ENCODE peak calls at places on chromosomes 11 and 22, in ten cellular contexts. Q is HCT116, N is right lobe of liver, Y is sigmoid colon, I is stomach, M is adrenal gland, E is IMR-90, B is uterus, A is heart left ventricle, S is breast epithelium. F is an unnamed sample.

GRCh38 chr22:17781319-17782031 is 7.2 kb upstream of the BID start:
- DNase-seq in Q (no peak), N (peak), Y (no peak), I (no peak), M (no peak), E (peak), B (no peak), A (no peak), S (no peak), F (peak)

GRCh38 chr11:68431984-68432600 is 28.5 kb upstream of the PPP6R3 start:
- DNase-seq in Q (no peak), N (no peak), Y (no peak), I (no peak), M (no peak), E (no peak), B (no peak), A (no peak), S (no peak), F (no peak)

GRCh38 chr11:35815556-35816315 is 128.1 kb upstream of the LDLRAD3 start:
- DNase-seq in Q (no peak), N (no peak), Y (peak), I (no peak), M (no peak), E (peak), B (peak), A (peak), S (no peak), F (no peak)

GRCh38 chr11:30706276-30706675 is 120.1 kb upstream of the MPPED2 start:
- DNase-seq in Q (no peak), N (no peak), Y (no peak), I (no peak), M (no peak), E (no peak), B (no peak), A (no peak), S (no peak), F (no peak)

GRCh38 chr11:23359297-23359696 is 499.0 kb upstream of the CCDC179 start:
- DNase-seq in Q (no peak), N (no peak), Y (no peak), I (no peak), M (peak), E (peak), B (no peak), A (no peak), S (no peak), F (no peak)

GRCh38 chr11:29963796-29964195 is 53.0 kb downstream of the KCNA4 start:
- DNase-seq in Q (no peak), N (no peak), Y (no peak), I (no peak), M (no peak), E (no peak), B (no peak), A (no peak), S (no peak), F (no peak)

GRCh38 chr11:31645747-31646146 is 136.2 kb downstream of the ELP4 start:
- DNase-seq in Q (peak), N (no peak), Y (no peak), I (no peak), M (no peak), E (peak), B (no peak), A (no peak), S (no peak), F (no peak)

GRCh38 chr11:127564803-127565202 is 564.2 kb upstream of the KIRREL3 start:
- DNase-seq in Q (no peak), N (no peak), Y (no peak), I (no peak), M (no peak), E (peak), B (no peak), A (no peak), S (no peak), F (no peak)

GRCh38 chr11:128451651-128452470 is 135.5 kb downstream of the ETS1 start:
- DNase-seq in Q (no peak), N (peak), Y (peak), I (peak), M (no peak), E (peak), B (no peak), A (peak), S (no peak), F (no peak)

GRCh38 chr11:69644071-69644961 is 3.4 kb downstream of the CCND1 start:
- DNase-seq in Q (no peak), N (peak), Y (peak), I (peak), M (peak), E (peak), B (no peak), A (peak), S (peak), F (peak)

GRCh38 chr22:42637555-42637954 is 2.8 kb downstream of the ATP5MGL start:
- DNase-seq in Q (no peak), N (no peak), Y (no peak), I (no peak), M (no peak), E (no peak), B (no peak), A (no peak), S (no peak), F (no peak)

GRCh38 chr11:20087118-20087521 is 73.2 kb downstream of the DBX1 start:
- DNase-seq in Q (no peak), N (no peak), Y (no peak), I (no peak), M (no peak), E (peak), B (no peak), A (no peak), S (no peak), F (no peak)

GRCh38 chr11:77047007-77047927 is 13.1 kb downstream of the B3GNT6 start:
- DNase-seq in Q (peak), N (no peak), Y (peak), I (peak), M (peak), E (peak), B (peak), A (peak), S (no peak), F (peak)

GRCh38 chr11:20031155-20032001 is 128.9 kb downstream of the DBX1 start:
- DNase-seq in Q (no peak), N (no peak), Y (no peak), I (no peak), M (no peak), E (peak), B (no peak), A (no peak), S (no peak), F (no peak)

GRCh38 chr22:25035715-25036114 is 83.2 kb downstream of the KIAA1671 start:
- DNase-seq in Q (no peak), N (no peak), Y (no peak), I (no peak), M (no peak), E (no peak), B (no peak), A (no peak), S (no peak), F (no peak)

GRCh38 chr11:60786811-60787567 is 1.9 kb downstream of the MS4A10 start:
- DNase-seq in Q (no peak), N (peak), Y (peak), I (peak), M (no peak), E (peak), B (peak), A (peak), S (no peak), F (no peak)

GRCh38 chr11:85712953-85713352 is 27.0 kb upstream of the CCDC89 start:
- DNase-seq in Q (no peak), N (no peak), Y (no peak), I (no peak), M (no peak), E (no peak), B (no peak), A (no peak), S (no peak), F (no peak)

GRCh38 chr11:68525930-68526329 is 65.4 kb downstream of the PPP6R3 start:
- DNase-seq in Q (no peak), N (no peak), Y (no peak), I (no peak), M (no peak), E (peak), B (no peak), A (no peak), S (no peak), F (no peak)

GRCh38 chr11:110433393-110434333 is 3.9 kb downstream of the FDX1 start:
- DNase-seq in Q (no peak), N (no peak), Y (no peak), I (no peak), M (no peak), E (peak), B (no peak), A (no peak), S (no peak), F (peak)

GRCh38 chr22:23777776-23778575 is 5.3 kb downstream of the MMP11 start:
- DNase-seq in Q (no peak), N (no peak), Y (peak), I (no peak), M (no peak), E (peak), B (peak), A (peak), S (no peak), F (no peak)

GRCh38 chr11:73553266-73553665 is 44.6 kb downstream of the FAM168A start:
- DNase-seq in Q (no peak), N (no peak), Y (no peak), I (no peak), M (no peak), E (peak), B (no peak), A (no peak), S (no peak), F (no peak)

GRCh38 chr11:130873766-130874165 is 42.5 kb downstream of the SNX19 start:
- DNase-seq in Q (no peak), N (no peak), Y (no peak), I (no peak), M (no peak), E (peak), B (no peak), A (no peak), S (no peak), F (no peak)

GRCh38 chr11:35040221-35040942 is 98.6 kb upstream of the CD44 start:
- DNase-seq in Q (no peak), N (no peak), Y (no peak), I (no peak), M (no peak), E (peak), B (no peak), A (no peak), S (no peak), F (no peak)

GRCh38 chr11:114928260-114928870 is 250.0 kb downstream of the NXPE2 start:
- DNase-seq in Q (no peak), N (no peak), Y (no peak), I (no peak), M (no peak), E (no peak), B (no peak), A (no peak), S (no peak), F (no peak)

DNA sequence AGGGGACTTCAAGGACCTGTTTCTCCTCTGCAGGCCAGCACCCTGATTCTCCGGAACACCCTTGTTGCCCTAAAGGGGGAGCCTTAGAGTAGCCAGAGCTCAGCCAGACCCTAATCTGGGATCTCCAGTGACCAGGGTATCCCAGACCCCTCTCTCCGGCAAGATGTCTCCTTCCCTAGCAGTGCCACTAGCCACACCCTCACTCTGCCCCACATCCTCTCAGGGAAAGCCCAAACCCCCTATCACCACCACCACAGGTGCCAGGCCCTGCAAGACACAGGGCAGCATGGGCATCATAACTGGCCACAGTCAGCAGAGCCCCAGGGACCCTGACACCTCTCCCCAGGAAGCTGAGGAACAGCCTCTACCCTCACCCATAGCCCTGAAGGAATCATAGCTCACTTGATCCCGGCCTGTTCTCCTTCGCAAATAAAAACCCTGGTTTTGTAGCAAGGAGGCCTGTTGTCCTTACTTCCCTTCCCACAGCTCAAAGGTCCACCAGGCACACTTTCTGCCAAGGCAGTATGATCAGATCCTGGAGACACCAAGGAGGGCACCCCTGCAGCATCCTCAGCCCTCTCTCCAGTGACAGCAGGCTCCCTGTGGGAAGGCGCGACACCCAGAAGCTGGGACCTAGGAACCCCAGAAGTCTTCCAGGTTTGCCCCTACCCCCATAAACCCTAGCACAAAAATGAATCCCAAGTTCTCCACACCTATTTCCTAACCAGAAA is 4.6 kb downstream of the CFL1 start:
- DNase-seq in Q (no peak), N (no peak), Y (peak), I (no peak), M (no peak), E (no peak), B (no peak), A (no peak), S (no peak), F (no peak)
- TF ChIP-seq POLR2A in Q (no peak), N (no peak), Y (no peak), I (no peak), M (no peak), E (no peak), B (no peak), A (no peak), S (no peak), F (peak)

DNA sequence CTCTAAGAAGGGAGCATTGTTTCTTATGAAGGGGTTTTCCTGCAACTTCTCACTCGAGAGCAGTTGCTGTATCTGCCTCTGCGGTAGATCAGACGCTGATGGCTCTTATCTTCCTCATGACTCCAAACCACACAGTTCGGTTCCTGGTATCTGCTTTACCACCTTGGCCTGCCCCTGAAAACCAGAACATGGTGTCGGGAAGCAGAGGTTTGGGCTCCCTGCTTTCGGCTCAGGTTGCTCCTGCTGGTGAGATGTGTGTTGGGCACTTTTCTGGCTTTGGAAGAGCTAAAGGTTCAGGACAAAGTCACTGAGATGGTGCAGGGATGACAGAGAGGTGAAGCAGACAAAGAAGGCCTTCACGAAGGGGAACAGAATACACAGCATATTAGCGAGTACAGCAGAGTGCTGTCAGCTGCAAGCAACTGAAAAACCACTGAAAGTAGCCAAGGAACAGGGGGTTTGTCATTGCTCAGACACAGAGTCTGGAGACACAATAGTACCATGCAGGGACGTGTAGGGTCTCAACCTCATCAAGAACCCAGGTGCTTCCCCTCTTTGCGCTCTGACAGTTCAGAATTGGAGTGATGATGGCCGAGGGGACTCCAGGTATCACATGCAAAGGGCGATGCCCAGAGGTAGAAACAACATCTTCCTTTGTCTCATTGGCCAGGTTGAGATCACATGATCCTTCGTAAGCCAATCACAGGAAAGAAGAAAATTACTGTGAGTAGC is 11.9 kb upstream of the CSF2RB start:
- DNase-seq in Q (no peak), N (no peak), Y (no peak), I (no peak), M (no peak), E (no peak), B (no peak), A (no peak), S (no peak), F (peak)
- TF ChIP-seq POLR2A in Q (no peak), N (no peak), Y (no peak), I (no peak), M (no peak), E (no peak), B (no peak), A (no peak), S (no peak), F (no peak)

DNA sequence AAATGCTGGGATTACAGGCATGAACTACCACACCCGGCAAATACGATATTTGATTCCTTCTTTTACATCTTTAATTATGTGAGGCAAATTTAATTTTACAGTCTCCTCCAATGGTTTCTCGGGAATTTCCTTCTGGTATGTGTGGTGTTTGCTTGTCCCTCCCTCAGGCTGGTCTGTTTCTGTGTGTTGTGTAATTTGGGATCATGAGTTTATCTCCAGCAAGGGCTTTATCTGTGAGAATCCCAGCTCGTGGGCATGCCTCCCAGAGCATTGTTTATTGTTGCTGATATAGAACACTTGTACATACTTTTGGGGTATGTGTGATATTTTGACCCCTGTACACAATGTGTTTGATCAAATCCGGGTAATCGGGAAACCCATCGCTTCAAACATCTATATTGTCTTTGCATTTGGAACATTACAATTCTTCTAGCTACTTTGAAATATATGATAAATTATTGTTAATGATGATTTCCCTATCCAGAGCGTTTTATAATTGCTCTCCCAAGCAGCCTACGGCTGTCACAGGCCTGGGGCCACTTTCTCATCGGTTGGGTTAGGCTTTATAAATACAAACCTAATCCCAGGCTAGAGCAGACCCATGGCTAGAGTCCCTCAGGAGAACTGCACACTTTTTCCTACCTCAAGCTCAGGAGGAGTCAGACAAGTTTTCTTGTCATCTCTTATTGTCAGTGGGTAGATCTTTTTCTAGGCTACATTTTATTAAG is 15.0 kb upstream of the PRR5 start:
- DNase-seq in Q (no peak), N (no peak), Y (no peak), I (no peak), M (no peak), E (peak), B (no peak), A (no peak), S (no peak), F (no peak)
- TF ChIP-seq POLR2A in Q (no peak), N (no peak), Y (no peak), I (no peak), M (no peak), E (no peak), B (no peak), A (no peak), S (no peak), F (no peak)

GRCh38 chr11:119673389-119674336 is 55.3 kb downstream of the NECTIN1 start:
- DNase-seq in Q (no peak), N (peak), Y (no peak), I (peak), M (peak), E (no peak), B (no peak), A (no peak), S (no peak), F (no peak)
- TF ChIP-seq POLR2A in Q (no peak), N (no peak), Y (no peak), I (no peak), M (no peak), E (no peak), B (no peak), A (no peak), S (no peak), F (no peak)

GRCh38 chr22:29731058-29731850 is 11.5 kb downstream of the CABP7 start:
- DNase-seq in Q (no peak), N (no peak), Y (no peak), I (no peak), M (no peak), E (no peak), B (no peak), A (no peak), S (no peak), F (no peak)
- TF ChIP-seq POLR2A in Q (no peak), N (no peak), Y (no peak), I (no peak), M (no peak), E (no peak), B (no peak), A (no peak), S (no peak), F (no peak)

GRCh38 chr11:63766501-63767270 is 1.9 kb downstream of the ZFTA start:
- DNase-seq in Q (no peak), N (no peak), Y (no peak), I (no peak), M (no peak), E (no peak), B (peak), A (no peak), S (no peak), F (no peak)

GRCh38 chr11:63767415-63768231 is 952 bp downstream of the ZFTA start:
- DNase-seq in Q (peak), N (peak), Y (peak), I (no peak), M (peak), E (peak), B (peak), A (peak), S (no peak), F (peak)

GRCh38 chr11:63769044-63769718 is 606 bp upstream of the ZFTA start:
- DNase-seq in Q (no peak), N (peak), Y (peak), I (no peak), M (peak), E (no peak), B (peak), A (peak), S (no peak), F (peak)

GRCh38 chr11:63769719-63770443 is 1.3 kb upstream of the ZFTA start:
- DNase-seq in Q (no peak), N (peak), Y (peak), I (no peak), M (peak), E (no peak), B (peak), A (no peak), S (no peak), F (peak)

DNA sequence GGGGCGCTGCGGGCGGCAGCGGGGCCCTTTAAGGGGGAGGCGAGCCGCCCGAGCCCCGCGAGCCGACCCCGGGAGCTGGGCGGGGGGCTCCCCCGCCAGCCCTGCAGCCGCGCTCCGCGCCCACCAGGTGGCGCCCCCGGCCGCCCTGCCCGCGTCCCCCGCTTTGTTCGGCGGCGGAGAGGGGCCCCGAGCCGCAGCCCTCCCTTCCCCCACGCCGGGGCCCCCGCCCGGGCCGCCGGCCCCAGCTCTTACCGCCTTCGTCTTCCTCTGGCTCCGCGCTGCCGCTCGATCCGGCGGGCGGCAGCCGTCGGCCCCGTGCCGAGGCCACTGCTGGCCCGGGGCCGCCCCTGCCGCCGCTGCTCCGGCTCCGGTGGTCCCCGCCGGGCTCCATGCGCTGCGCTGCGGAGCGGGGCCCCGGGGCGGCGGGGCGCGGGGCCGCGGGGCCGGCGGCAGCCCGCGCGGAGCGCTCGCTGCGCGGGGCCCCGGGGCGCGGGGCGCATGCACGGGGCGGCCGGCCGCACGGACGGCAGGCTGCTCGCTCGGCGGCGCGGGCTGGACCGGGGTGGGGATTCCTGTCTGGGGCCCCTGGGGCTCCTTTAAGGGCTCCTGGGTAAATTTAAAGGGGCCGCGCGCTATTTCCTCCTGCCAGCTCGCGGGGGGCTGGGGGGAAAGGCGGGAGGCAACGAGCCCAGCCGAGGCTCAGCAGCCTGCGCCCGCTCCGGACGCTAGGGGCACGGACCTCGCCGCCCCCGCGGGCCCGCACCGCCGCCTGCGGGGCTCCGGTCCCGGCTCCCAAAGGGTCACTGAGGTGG is at the start of gene ZFTA:
- DNase-seq in Q (no peak), N (peak), Y (peak), I (peak), M (peak), E (peak), B (peak), A (peak), S (no peak), F (peak)
- TF ChIP-seq POLR2A in Q (no peak), N (no peak), Y (no peak), I (no peak), M (no peak), E (no peak), B (peak), A (no peak), S (no peak), F (no peak)

GRCh38 chr22:44676441-44677298 is 25.3 kb upstream of the PRR5 start:
- DNase-seq in Q (no peak), N (no peak), Y (no peak), I (peak), M (no peak), E (peak), B (no peak), A (peak), S (no peak), F (peak)
- TF ChIP-seq POLR2A in Q (no peak), N (no peak), Y (no peak), I (no peak), M (no peak), E (no peak), B (no peak), A (no peak), S (no peak), F (peak)

F was measured in erythroblast.